ENCODE peak calls at places on chromosome 11, in five cellular contexts. One of them, this sample, is unnamed.

GRCh38 chr11:3824714-3825472 is 15.9 kb downstream of the RHOG start:
- DNase-seq in IMR-90: no peak
- DNase-seq in MM.1S: peak; percentile 62
- DNase-seq in DND-41: peak; percentile 74
- DNase-seq in H9: peak; percentile 92
- DNase-seq in this sample: no peak

GRCh38 chr11:4626207-4627105 is 10.8 kb upstream of the OR51D1 start:
- DNase-seq in DND-41: peak; percentile 61
- DNase-seq in H9: peak; percentile 75
- DNase-seq in IMR-90: peak; percentile 79
- DNase-seq in MM.1S: peak; percentile 82
- DNase-seq in this sample: no peak

GRCh38 chr11:74519719-74520118 is 26.2 kb upstream of the LIPT2 start:
- DNase-seq in H9: no peak
- DNase-seq in IMR-90: no peak
- DNase-seq in DND-41: no peak
- DNase-seq in MM.1S: no peak
- DNase-seq in this sample: no peak

GRCh38 chr11:75422248-75423231 is 10.5 kb downstream of the KLHL35 start:
- DNase-seq in MM.1S: no peak
- DNase-seq in DND-41: no peak
- DNase-seq in H9: no peak
- DNase-seq in IMR-90: peak; percentile 20
- DNase-seq in this sample: no peak

GRCh38 chr11:6320411-6321207 is at the start of gene CAVIN3:
- DNase-seq in MM.1S: no peak
- DNase-seq in IMR-90: peak; percentile 85
- DNase-seq in H9: peak; percentile 79
- DNase-seq in DND-41: no peak
- DNase-seq in this sample: peak; percentile 52

GRCh38 chr11:3147257-3147619 is 17.9 kb downstream of the OSBPL5 start:
- DNase-seq in MM.1S: no peak
- DNase-seq in H9: no peak
- DNase-seq in DND-41: no peak
- DNase-seq in IMR-90: no peak
- DNase-seq in this sample: no peak

GRCh38 chr11:3106736-3107524 is 49.7 kb upstream of the CARS1 start:
- DNase-seq in MM.1S: no peak
- DNase-seq in DND-41: no peak
- DNase-seq in H9: peak; percentile 35
- DNase-seq in IMR-90: no peak
- DNase-seq in this sample: no peak

GRCh38 chr11:21771097-21771496 is 421.8 kb upstream of the ANO5 start:
- DNase-seq in IMR-90: no peak
- DNase-seq in H9: no peak
- DNase-seq in MM.1S: no peak
- DNase-seq in DND-41: no peak
- DNase-seq in this sample: no peak

GRCh38 chr11:62602141-62603071 is 741 bp upstream of the MTA2 start:
- DNase-seq in IMR-90: peak; percentile 46
- DNase-seq in MM.1S: no peak
- DNase-seq in DND-41: no peak
- DNase-seq in H9: peak; percentile 72
- DNase-seq in this sample: no peak

GRCh38 chr11:122812612-122813011 is 25.7 kb upstream of the CRTAM start:
- DNase-seq in IMR-90: no peak
- DNase-seq in DND-41: no peak
- DNase-seq in MM.1S: no peak
- DNase-seq in H9: no peak
- DNase-seq in this sample: no peak

GRCh38 chr11:116579857-116580727 is 192.7 kb downstream of the BUD13 start:
- DNase-seq in DND-41: no peak
- DNase-seq in IMR-90: no peak
- DNase-seq in H9: peak; percentile 60
- DNase-seq in MM.1S: no peak
- DNase-seq in this sample: no peak

GRCh38 chr11:1744879-1745700 is 5.3 kb downstream of the IFITM10 start:
- DNase-seq in H9: no peak
- DNase-seq in MM.1S: no peak
- DNase-seq in DND-41: no peak
- DNase-seq in IMR-90: no peak
- DNase-seq in this sample: no peak
- H3K9ac ChIP-seq in H9: no peak overlapping the region
- H3K9ac ChIP-seq in MM.1S: no peak overlapping the region
- H3K9ac ChIP-seq in DND-41: no peak overlapping the region
- H3K9ac ChIP-seq in IMR-90: no peak overlapping the region
- H3K9ac ChIP-seq in this sample: no peak overlapping the region

DNA sequence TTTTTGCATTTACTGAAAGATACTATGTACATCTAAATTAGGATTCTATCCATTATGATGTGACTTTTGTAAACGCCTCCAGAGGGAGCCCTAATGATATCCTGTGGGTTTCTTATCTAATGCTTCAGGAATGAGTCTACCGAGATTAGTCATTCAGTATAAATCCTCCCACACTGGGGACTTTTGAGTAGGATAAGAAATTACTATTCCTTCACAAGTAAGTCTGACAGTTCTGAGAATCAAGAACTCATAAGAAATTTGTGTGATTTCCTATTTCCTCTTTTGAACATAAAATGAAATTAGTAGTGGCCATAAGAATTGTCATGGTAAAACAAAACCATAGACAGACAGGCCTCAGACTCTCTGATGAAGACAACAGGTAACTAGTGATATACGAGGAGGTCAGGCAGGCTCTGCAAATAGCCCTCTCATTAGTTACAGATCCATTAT is 10.0 kb upstream of the OR5M1 start:
- DNase-seq in H9: no peak
- DNase-seq in MM.1S: peak; percentile 39
- DNase-seq in IMR-90: peak; percentile 34
- DNase-seq in DND-41: peak; percentile 40
- DNase-seq in this sample: no peak
- TF ChIP-seq CTCF in H9: peak; percentile 82
- TF ChIP-seq CTCF in MM.1S: peak; percentile 43
- TF ChIP-seq CTCF in IMR-90: peak; percentile 58
- TF ChIP-seq CTCF in DND-41: peak; percentile 73
- TF ChIP-seq CTCF in this sample: peak; percentile 35

GRCh38 chr11:111698852-111699559 is 67.2 kb downstream of the PPP2R1B start:
- DNase-seq in DND-41: no peak
- DNase-seq in IMR-90: peak; percentile 60
- DNase-seq in H9: no peak
- DNase-seq in MM.1S: no peak
- DNase-seq in this sample: no peak
- H2AFZ ChIP-seq in DND-41: no peak overlapping the region
- H2AFZ ChIP-seq in IMR-90: no peak overlapping the region
- H2AFZ ChIP-seq in H9: no peak overlapping the region
- H2AFZ ChIP-seq in MM.1S: no peak overlapping the region
- H2AFZ ChIP-seq in this sample: no peak overlapping the region

GRCh38 chr11:545171-545570 is 7.8 kb downstream of the LRRC56 start:
- DNase-seq in DND-41: no peak
- DNase-seq in IMR-90: no peak
- DNase-seq in H9: no peak
- DNase-seq in MM.1S: no peak
- DNase-seq in this sample: no peak
- H3K9ac ChIP-seq in DND-41: no peak overlapping the region
- H3K9ac ChIP-seq in IMR-90: no peak overlapping the region
- H3K9ac ChIP-seq in H9: no peak overlapping the region
- H3K9ac ChIP-seq in MM.1S: no peak overlapping the region
- H3K9ac ChIP-seq in this sample: no peak overlapping the region

GRCh38 chr11:120867988-120868387 is 155.9 kb upstream of the TBCEL start:
- DNase-seq in DND-41: no peak
- DNase-seq in IMR-90: no peak
- DNase-seq in H9: no peak
- DNase-seq in MM.1S: no peak
- DNase-seq in this sample: no peak

GRCh38 chr11:120867024-120867423 is 156.9 kb upstream of the TBCEL start:
- DNase-seq in IMR-90: no peak
- DNase-seq in MM.1S: no peak
- DNase-seq in H9: no peak
- DNase-seq in DND-41: no peak
- DNase-seq in this sample: no peak

GRCh38 chr11:120867531-120867930 is 156.4 kb upstream of the TBCEL start:
- DNase-seq in MM.1S: no peak
- DNase-seq in H9: peak; percentile 83
- DNase-seq in IMR-90: no peak
- DNase-seq in DND-41: no peak
- DNase-seq in this sample: no peak

GRCh38 chr11:120869516-120870011 is 154.3 kb upstream of the TBCEL start:
- DNase-seq in DND-41: no peak
- DNase-seq in IMR-90: no peak
- DNase-seq in MM.1S: no peak
- DNase-seq in H9: no peak
- DNase-seq in this sample: no peak

GRCh38 chr11:120869097-120869496 is 154.8 kb upstream of the TBCEL start:
- DNase-seq in DND-41: no peak
- DNase-seq in H9: no peak
- DNase-seq in MM.1S: no peak
- DNase-seq in IMR-90: no peak
- DNase-seq in this sample: no peak
- TF ChIP-seq CTCF in DND-41: no peak
- TF ChIP-seq CTCF in H9: no peak
- TF ChIP-seq CTCF in MM.1S: no peak
- TF ChIP-seq CTCF in IMR-90: no peak
- TF ChIP-seq CTCF in this sample: no peak

GRCh38 chr11:43123443-43123842 is 188.4 kb upstream of the API5 start:
- DNase-seq in IMR-90: no peak
- DNase-seq in MM.1S: no peak
- DNase-seq in DND-41: no peak
- DNase-seq in H9: no peak
- DNase-seq in this sample: no peak
- H2AFZ ChIP-seq in IMR-90: no peak overlapping the region
- H2AFZ ChIP-seq in MM.1S: no peak overlapping the region
- H2AFZ ChIP-seq in DND-41: no peak overlapping the region
- H2AFZ ChIP-seq in H9: no peak overlapping the region
- H2AFZ ChIP-seq in this sample: no peak overlapping the region

DNA sequence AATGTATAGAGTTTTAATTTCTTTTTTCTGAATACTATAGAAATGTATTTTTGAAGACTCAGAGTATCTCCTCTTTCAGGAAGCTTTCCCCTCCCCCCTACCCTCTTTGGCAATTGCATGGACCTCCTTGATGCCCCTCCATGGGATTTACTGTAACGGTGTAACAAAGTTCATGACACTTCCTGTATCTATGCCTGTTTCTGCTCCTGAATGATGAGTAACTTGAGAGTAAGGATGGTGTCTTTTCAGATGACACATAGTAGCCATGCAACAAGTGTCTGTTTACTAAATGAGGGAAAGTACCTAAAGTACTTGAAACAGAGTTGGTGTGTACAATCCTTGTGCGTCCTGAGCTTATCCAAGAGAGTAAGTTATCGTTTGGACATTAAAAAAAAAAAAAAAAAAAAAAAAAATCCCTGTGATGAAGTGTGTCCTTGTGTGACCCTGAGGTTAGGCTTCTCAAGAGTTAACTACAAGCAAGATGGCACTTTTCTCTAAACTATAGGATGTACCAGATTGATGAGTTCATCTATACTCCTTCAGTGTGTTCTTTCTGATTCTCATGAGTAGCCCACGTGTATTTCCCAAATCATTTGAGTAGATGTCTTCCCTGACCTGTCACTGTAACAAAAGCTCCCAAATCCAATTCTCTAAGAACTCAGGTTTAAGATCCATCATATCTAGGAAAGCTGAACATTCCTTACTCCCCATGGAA is 7.4 kb downstream of the ETS1 start:
- DNase-seq in DND-41: no peak
- DNase-seq in MM.1S: no peak
- DNase-seq in IMR-90: peak; percentile 79
- DNase-seq in H9: no peak
- DNase-seq in this sample: no peak
- H3K9ac ChIP-seq in DND-41: no peak overlapping the region
- H3K9ac ChIP-seq in MM.1S: no peak overlapping the region
- H3K9ac ChIP-seq in IMR-90: no peak overlapping the region
- H3K9ac ChIP-seq in H9: no peak overlapping the region
- H3K9ac ChIP-seq in this sample: no peak overlapping the region

GRCh38 chr11:119258983-119259382 is 52.8 kb downstream of the CBL start:
- DNase-seq in DND-41: no peak
- DNase-seq in MM.1S: no peak
- DNase-seq in IMR-90: peak; percentile 4
- DNase-seq in H9: no peak
- DNase-seq in this sample: no peak

GRCh38 chr11:119263352-119263940 is 53.5 kb downstream of the MCAM start:
- DNase-seq in MM.1S: peak; percentile 72
- DNase-seq in IMR-90: peak; percentile 12
- DNase-seq in DND-41: no peak
- DNase-seq in H9: no peak
- DNase-seq in this sample: no peak

GRCh38 chr11:119266517-119267255 is 50.2 kb downstream of the MCAM start:
- DNase-seq in IMR-90: peak; percentile 3
- DNase-seq in H9: no peak
- DNase-seq in DND-41: no peak
- DNase-seq in MM.1S: no peak
- DNase-seq in this sample: no peak

GRCh38 chr11:119266063-119266462 is 50.9 kb downstream of the MCAM start:
- DNase-seq in DND-41: no peak
- DNase-seq in MM.1S: no peak
- DNase-seq in H9: no peak
- DNase-seq in IMR-90: no peak
- DNase-seq in this sample: no peak

DNA sequence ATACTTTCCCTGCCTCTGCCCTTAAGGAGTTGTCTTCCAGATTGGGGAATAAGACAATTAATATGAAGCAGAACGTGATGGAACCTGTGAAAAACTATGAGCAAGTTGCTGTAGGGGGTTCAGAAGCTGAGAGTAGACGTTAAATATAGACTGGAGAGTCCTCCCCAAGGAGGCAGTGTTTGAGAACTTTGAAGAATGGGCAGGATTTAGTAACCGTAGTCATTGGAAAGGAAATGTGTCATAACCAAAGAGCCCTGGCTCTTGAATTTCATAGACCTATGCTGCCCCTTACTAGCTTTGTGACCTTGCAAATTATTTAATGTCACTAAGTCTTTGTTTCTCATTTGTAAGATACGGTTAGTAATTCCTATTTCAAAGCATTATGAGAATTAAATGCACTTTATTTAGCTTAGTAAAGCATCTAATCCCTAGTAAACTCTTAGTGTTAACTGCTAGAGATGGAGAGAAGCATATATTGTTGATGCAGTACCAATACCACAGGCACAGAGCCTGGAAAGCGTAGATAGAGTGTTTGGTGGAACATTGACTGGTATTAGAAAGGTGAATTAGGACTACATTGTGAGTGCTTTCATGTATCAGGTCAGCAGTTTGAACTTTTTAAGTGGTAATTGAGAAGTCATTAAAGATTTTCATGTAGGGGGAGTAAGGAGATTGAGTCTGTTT is 54.1 kb downstream of the MCAM start:
- DNase-seq in H9: no peak
- DNase-seq in MM.1S: no peak
- DNase-seq in IMR-90: peak; percentile 57
- DNase-seq in DND-41: no peak
- DNase-seq in this sample: no peak
- TF ChIP-seq CTCF in H9: no peak
- TF ChIP-seq CTCF in MM.1S: no peak
- TF ChIP-seq CTCF in IMR-90: peak; percentile 26
- TF ChIP-seq CTCF in DND-41: no peak
- TF ChIP-seq CTCF in this sample: peak; percentile 28